ENCODE peak calls at places on chromosomes 3 and 15, in ten cellular contexts. G is body of pancreas; R is HCT116; P is cardiac muscle cell; U is fibroblast of lung; Y is esophagus squamous epithelium; K is neuronal stem cell; V is transverse colon; H is IMR-90; N is CD8-positive, alpha-beta T cell. A is an unnamed sample.

GRCh38 chr3:105385179-105385578 is 18.5 kb downstream of the ALCAM start:
- DNase-seq in Y (no peak), N (no peak), R (no peak), G (no peak), P (no peak), H (peak), V (no peak), K (no peak), U (no peak), A (no peak)

GRCh38 chr3:190172751-190173150 is 52.1 kb upstream of the P3H2 start:
- DNase-seq in Y (no peak), K (no peak), G (no peak), V (no peak), R (no peak), H (peak), U (no peak), P (no peak), N (no peak), A (no peak)

GRCh38 chr3:12583280-12583679 is 26.4 kb downstream of the MKRN2 start:
- DNase-seq in Y (no peak), P (no peak), V (no peak), R (no peak), N (no peak), K (no peak), G (no peak), H (no peak), U (no peak), A (no peak)

GRCh38 chr15:83516935-83517334 is 69.8 kb downstream of the SH3GL3 start:
- DNase-seq in H (peak), G (no peak), K (no peak), Y (no peak), V (no peak), U (peak), P (no peak), R (no peak), N (no peak), A (no peak)

GRCh38 chr15:93515256-93516044 is 426.4 kb upstream of the RGMA start:
- DNase-seq in N (no peak), P (no peak), R (no peak), G (no peak), H (no peak), Y (no peak), U (no peak), V (no peak), K (no peak), A (no peak)

GRCh38 chr3:172559029-172559428 is 35.8 kb upstream of the TNFSF10 start:
- DNase-seq in K (no peak), H (no peak), U (no peak), P (no peak), R (no peak), N (no peak), V (no peak), Y (no peak), G (no peak), A (no peak)

GRCh38 chr3:46593274-46593862 is 19.0 kb upstream of the FAM240A start:
- DNase-seq in N (no peak), U (no peak), R (no peak), P (no peak), G (no peak), K (no peak), Y (no peak), V (no peak), H (no peak), A (no peak)

GRCh38 chr15:79172032-79172481 is 81.5 kb upstream of the RASGRF1 start:
- DNase-seq in H (no peak), U (no peak), G (peak), R (no peak), V (no peak), Y (no peak), K (no peak), P (no peak), N (no peak), A (no peak)

GRCh38 chr3:160616721-160617120 is 51.4 kb upstream of the KPNA4 start:
- DNase-seq in U (peak), Y (no peak), G (no peak), K (no peak), P (peak), V (no peak), N (no peak), H (peak), R (no peak), A (no peak)

GRCh38 chr3:10772230-10773161 is 43.5 kb upstream of the SLC6A11 start:
- DNase-seq in N (no peak), R (no peak), G (no peak), U (no peak), P (no peak), V (no peak), H (no peak), K (no peak), Y (no peak), A (peak)

GRCh38 chr3:149224736-149225594 is 3.3 kb upstream of the CP start:
- DNase-seq in V (no peak), P (peak), U (peak), Y (no peak), N (no peak), K (no peak), G (no peak), H (peak), R (no peak), A (peak)

GRCh38 chr3:189710620-189711388 is 79.6 kb downstream of the TP63 start:
- DNase-seq in U (peak), V (peak), Y (no peak), R (no peak), G (peak), N (no peak), P (no peak), K (no peak), H (peak), A (peak)

GRCh38 chr15:98625614-98626013 is 22.7 kb upstream of the IGF1R start:
- DNase-seq in R (no peak), P (no peak), V (no peak), U (no peak), Y (no peak), K (no peak), N (no peak), H (no peak), G (no peak), A (no peak)

GRCh38 chr3:123405936-123406510 is 42.9 kb downstream of the ADCY5 start:
- DNase-seq in H (no peak), R (no peak), V (no peak), U (no peak), K (no peak), N (no peak), G (no peak), Y (no peak), P (no peak), A (no peak)

GRCh38 chr3:98612996-98613517 is 19.6 kb upstream of the CPOX start:
- DNase-seq in N (no peak), U (no peak), H (no peak), R (no peak), P (no peak), Y (no peak), K (no peak), G (no peak), V (peak), A (no peak)

GRCh38 chr3:64267774-64268604 is 42.7 kb upstream of the PRICKLE2 start:
- DNase-seq in R (no peak), K (peak), V (peak), H (peak), G (peak), N (no peak), U (peak), P (peak), Y (no peak), A (no peak)

GRCh38 chr3:30319713-30320112 is 286.7 kb upstream of the TGFBR2 start:
- DNase-seq in V (peak), H (peak), P (peak), K (no peak), R (peak), N (peak), Y (no peak), G (peak), U (peak), A (no peak)

GRCh38 chr15:41096178-41096577 is 19.9 kb downstream of the INO80 start:
- DNase-seq in Y (no peak), N (no peak), K (no peak), U (no peak), G (no peak), R (no peak), P (no peak), H (no peak), V (no peak), A (no peak)

GRCh38 chr3:33877187-33877586 is 78.8 kb downstream of the PDCD6IP start:
- DNase-seq in H (no peak), U (no peak), N (no peak), Y (no peak), V (no peak), R (no peak), K (no peak), G (no peak), P (no peak), A (no peak)

GRCh38 chr15:62745621-62746180 is 296.8 kb upstream of the TPM1 start:
- DNase-seq in Y (no peak), G (no peak), R (no peak), V (no peak), K (no peak), H (peak), U (peak), P (no peak), N (no peak), A (no peak)

GRCh38 chr15:39888809-39889208 is 31.3 kb downstream of the GPR176 start:
- DNase-seq in G (no peak), Y (no peak), U (no peak), N (no peak), R (no peak), P (no peak), H (no peak), V (no peak), K (no peak), A (no peak)

GRCh38 chr15:70189826-70190225 is 92.1 kb upstream of the TLE3 start:
- DNase-seq in U (no peak), G (no peak), N (no peak), P (no peak), V (no peak), H (no peak), Y (no peak), R (no peak), K (no peak), A (no peak)

GRCh38 chr3:126146525-126147146 is 33.8 kb downstream of the ALDH1L1 start:
- DNase-seq in N (no peak), V (peak), K (no peak), R (no peak), U (no peak), Y (no peak), G (peak), H (no peak), P (no peak), A (no peak)

GRCh38 chr3:9590282-9590791 is 36.7 kb upstream of the LHFPL4 start:
- DNase-seq in U (no peak), G (no peak), P (no peak), V (no peak), R (no peak), H (no peak), Y (no peak), N (no peak), K (no peak), A (no peak)

GRCh38 chr3:142896201-142896755 is 7.4 kb upstream of the PCOLCE2 start:
- DNase-seq in H (peak), V (no peak), Y (no peak), R (no peak), N (no peak), U (peak), G (no peak), P (no peak), K (no peak), A (peak)

GRCh38 chr15:67202991-67203390 is 51.5 kb downstream of the AAGAB start:
- DNase-seq in P (no peak), K (no peak), V (no peak), U (no peak), Y (no peak), R (no peak), N (no peak), H (no peak), G (no peak), A (no peak)

GRCh38 chr15:43648649-43649429 is at the start of gene CATSPER2:
- DNase-seq in U (no peak), R (no peak), Y (no peak), H (no peak), K (no peak), N (no peak), P (no peak), G (no peak), V (no peak), A (no peak)

GRCh38 chr15:87154771-87155170 is 1075.1 kb downstream of the AGBL1 start:
- DNase-seq in V (no peak), U (no peak), K (no peak), Y (no peak), G (no peak), N (no peak), R (no peak), H (peak), P (no peak), A (peak)

GRCh38 chr3:181464033-181464694 is 247.6 kb upstream of the SOX2 start:
- DNase-seq in N (no peak), Y (no peak), R (no peak), P (no peak), V (no peak), U (no peak), G (no peak), K (no peak), H (no peak), A (no peak)

DNA sequence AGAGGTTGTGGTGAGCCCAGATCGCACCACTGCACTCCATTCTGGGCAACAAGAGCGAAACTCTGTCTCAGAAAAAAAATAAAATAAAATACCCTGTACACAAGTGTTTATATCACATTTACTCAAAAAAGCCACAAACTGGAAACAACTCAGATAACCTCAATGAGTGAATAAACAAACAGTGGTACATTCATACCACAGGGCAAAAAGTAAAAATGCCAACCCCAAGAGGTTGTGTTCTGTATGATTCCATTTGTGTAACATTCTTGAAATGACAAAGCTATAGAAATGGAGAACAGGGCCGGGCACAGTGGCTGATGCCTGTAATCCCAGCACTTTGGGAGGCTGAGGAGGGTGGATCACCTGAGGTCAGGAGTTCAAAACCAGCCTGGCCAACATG is 12.9 kb downstream of the EDC3 start:
- DNase-seq in U (no peak), R (no peak), N (no peak), Y (no peak), G (no peak), H (no peak), V (no peak), K (no peak), P (no peak), A (no peak)
- H3K27ac ChIP-seq in U (no peak), R (no peak), N (no peak), Y (no peak), G (no peak), H (no peak), V (no peak), K (no peak), P (no peak), A (no peak)

DNA sequence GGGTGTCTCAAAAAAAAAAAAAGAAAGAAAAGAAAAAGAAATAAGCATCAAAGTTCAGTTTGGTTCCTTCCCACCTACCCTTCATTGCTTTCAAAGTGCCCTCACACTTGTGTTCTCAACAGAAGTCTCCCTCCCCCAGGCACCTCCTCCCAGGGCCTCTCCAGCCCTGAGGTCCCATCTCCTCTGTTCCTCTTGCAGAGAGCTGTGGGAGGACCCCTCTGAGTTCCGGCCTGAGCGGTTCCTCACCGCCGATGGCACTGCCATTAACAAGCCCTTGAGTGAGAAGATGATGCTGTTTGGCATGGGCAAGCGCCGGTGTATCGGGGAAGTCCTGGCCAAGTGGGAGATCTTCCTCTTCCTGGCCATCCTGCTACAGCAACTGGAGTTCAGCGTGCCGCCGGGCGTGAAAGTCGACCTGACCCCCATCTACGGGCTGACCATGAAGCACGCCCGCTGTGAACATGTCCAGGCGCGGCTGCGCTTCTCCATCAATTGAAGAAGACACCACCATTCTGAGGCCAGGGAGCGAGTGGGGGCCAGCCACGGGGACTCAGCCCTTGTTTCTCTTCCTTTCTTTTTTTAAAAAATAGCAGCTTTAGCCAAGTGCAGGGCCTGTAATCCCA is 6.1 kb downstream of the CYP1A2 start:
- DNase-seq in U (no peak), R (no peak), H (no peak), N (no peak), K (no peak), G (no peak), Y (no peak), P (no peak), V (no peak), A (no peak)
- H3K27ac ChIP-seq in U (no peak), R (no peak), H (no peak), N (no peak), K (no peak), G (no peak), Y (no peak), P (no peak), V (no peak), A (no peak)

GRCh38 chr15:59147666-59148065 is 42.7 kb downstream of the CCNB2 start:
- DNase-seq in P (no peak), K (no peak), Y (no peak), N (no peak), R (no peak), G (no peak), V (no peak), H (no peak), U (no peak), A (no peak)
- H3K27ac ChIP-seq in P (no peak), K (no peak), Y (no peak), N (no peak), R (no peak), G (no peak), V (no peak), H (no peak), U (no peak), A (no peak)

DNA sequence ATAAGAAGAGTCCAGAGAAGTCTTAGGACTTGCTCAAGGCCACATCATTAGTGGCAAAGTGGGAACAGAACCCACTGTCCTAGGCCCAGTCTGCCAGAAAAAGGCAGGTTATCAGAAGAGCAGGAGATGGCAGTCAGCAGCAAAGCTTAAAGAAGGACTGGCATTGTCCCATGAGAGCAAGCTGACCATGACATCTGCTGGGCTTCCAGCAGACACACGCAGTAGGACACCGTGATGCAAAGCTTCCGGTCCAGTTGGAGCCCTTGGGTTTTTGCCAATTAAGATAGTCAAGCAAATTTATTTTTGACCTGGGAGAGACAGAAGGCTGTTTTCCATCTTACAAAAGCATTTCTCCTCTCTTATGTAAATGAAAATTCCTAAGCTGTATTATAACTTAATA is 42.1 kb downstream of the ZBTB38 start:
- DNase-seq in H (peak), N (no peak), U (peak), V (peak), G (peak), P (no peak), K (no peak), Y (no peak), R (no peak), A (no peak)
- H3K27ac ChIP-seq in H (peak), N (peak), U (peak), V (peak), G (peak), P (peak), K (no peak), Y (peak), R (no peak), A (peak)

DNA sequence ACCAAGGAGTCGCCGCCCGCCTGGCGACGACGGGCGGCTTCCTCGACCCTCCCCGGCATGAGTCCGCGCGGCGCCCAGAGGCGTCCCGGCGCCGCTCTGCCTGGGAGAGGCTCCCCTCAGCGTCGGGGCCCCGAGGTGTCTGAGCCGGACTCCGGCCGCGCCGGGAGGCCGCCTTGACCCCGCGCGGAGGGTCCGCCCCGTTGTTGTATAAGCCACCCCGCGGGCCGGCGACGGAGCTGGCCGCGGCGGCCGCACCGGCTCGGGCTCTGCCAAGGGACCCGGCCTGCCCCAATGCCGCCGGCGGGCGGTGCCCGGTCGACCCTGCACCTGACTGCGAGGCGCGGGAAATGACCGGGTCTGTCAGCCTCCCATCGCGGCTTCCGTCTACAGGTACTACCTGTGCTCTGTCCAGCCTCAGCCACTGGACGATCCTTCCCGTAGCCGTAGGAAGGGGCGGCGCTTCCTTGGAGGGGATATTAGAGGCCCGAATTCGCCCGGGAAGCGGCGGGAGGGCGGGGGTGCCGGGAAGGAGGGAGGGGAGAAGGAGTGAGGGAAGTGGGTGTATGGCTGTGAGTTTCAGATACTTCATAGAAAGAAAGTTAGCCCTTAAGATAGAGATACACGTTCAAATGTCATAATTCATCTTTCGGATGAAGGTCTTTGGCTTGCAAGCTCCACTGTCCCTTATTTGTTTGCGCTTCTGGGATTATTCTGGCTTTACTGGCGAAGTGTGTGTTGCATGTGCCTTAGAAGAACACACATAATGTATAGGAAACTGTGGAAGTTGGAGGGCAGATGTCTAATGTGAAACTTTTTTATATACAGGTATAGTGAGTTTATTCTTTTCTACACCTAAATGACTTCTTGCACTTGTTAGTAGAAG is 623 bp downstream of the ABHD5 start:
- DNase-seq in G (peak), N (peak), K (peak), U (peak), Y (no peak), H (peak), V (peak), P (peak), R (peak), A (no peak)
- H3K27ac ChIP-seq in G (peak), N (peak), K (peak), U (peak), Y (peak), H (peak), V (peak), P (peak), R (peak), A (peak)

GRCh38 chr3:17047904-17048303 is 163.1 kb downstream of the PLCL2 start:
- DNase-seq in P (no peak), R (no peak), K (no peak), N (no peak), H (no peak), Y (no peak), V (no peak), U (no peak), G (no peak), A (no peak)

GRCh38 chr3:17047162-17047561 is 162.4 kb downstream of the PLCL2 start:
- DNase-seq in V (no peak), Y (no peak), H (no peak), R (no peak), U (no peak), G (no peak), P (no peak), N (no peak), K (no peak), A (no peak)

GRCh38 chr3:17045705-17046104 is 160.9 kb downstream of the PLCL2 start:
- DNase-seq in V (no peak), Y (no peak), N (no peak), G (no peak), U (no peak), K (no peak), H (no peak), R (no peak), P (no peak), A (no peak)

GRCh38 chr3:17046623-17047022 is 161.9 kb downstream of the PLCL2 start:
- DNase-seq in G (no peak), U (no peak), Y (no peak), P (no peak), V (no peak), N (no peak), R (no peak), K (no peak), H (no peak), A (no peak)

DNA sequence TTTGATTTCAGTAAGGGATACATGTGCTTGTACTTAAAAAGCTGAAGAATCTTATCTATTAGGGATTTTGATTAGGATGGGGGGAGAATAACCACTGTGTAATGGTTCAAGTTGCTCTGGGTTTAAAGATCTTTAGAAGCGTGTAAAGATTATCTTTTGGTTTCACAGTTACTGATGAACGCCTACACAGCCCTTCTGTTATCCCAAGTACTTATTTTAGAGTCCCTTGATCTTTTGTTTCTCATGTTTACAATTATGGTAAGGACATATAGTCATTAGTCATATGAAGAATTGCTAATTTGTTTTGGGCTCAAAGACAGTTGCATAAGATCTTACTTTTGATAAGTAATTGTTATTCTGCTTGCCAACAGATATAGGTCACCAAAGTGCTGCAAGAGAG is 160.1 kb downstream of the PLCL2 start:
- DNase-seq in V (no peak), H (no peak), K (no peak), G (no peak), R (no peak), Y (no peak), P (no peak), U (no peak), N (no peak), A (no peak)
- H3K27ac ChIP-seq in V (no peak), H (no peak), K (no peak), G (no peak), R (no peak), Y (no peak), P (no peak), U (no peak), N (no peak), A (no peak)